ENCODE peak calls at places on chromosomes 16 and 17, in eight cellular contexts. One of them, this sample, is unnamed.

GRCh38 chr16:1290860-1291575 is 18.4 kb upstream of the UBE2I start:
- DNase-seq in tibial artery: no peak
- DNase-seq in AG04450: no peak
- DNase-seq in RWPE1: no peak
- DNase-seq in A549: no peak
- DNase-seq in hepatocyte: no peak
- DNase-seq in brain microvascular endothelial cell: no peak
- DNase-seq in left ventricle myocardium inferior: no peak
- DNase-seq in this sample: no peak

GRCh38 chr17:82603981-82604448 is 44.2 kb downstream of the WDR45B start:
- DNase-seq in tibial artery: peak
- DNase-seq in AG04450: no peak
- DNase-seq in RWPE1: no peak
- DNase-seq in A549: no peak
- DNase-seq in hepatocyte: peak
- DNase-seq in brain microvascular endothelial cell: peak
- DNase-seq in left ventricle myocardium inferior: peak
- DNase-seq in this sample: no peak

GRCh38 chr16:4316103-4316731 is 350 bp downstream of the GLIS2 start:
- DNase-seq in tibial artery: no peak
- DNase-seq in AG04450: no peak
- DNase-seq in RWPE1: no peak
- DNase-seq in A549: no peak
- DNase-seq in hepatocyte: peak
- DNase-seq in brain microvascular endothelial cell: no peak
- DNase-seq in left ventricle myocardium inferior: no peak
- DNase-seq in this sample: no peak

GRCh38 chr16:56356276-56357241 is 68.8 kb downstream of the AMFR start:
- DNase-seq in tibial artery: peak
- DNase-seq in AG04450: peak
- DNase-seq in RWPE1: peak
- DNase-seq in A549: peak
- DNase-seq in hepatocyte: peak
- DNase-seq in brain microvascular endothelial cell: peak
- DNase-seq in left ventricle myocardium inferior: peak
- DNase-seq in this sample: peak

GRCh38 chr16:918068-918467 is 52.7 kb downstream of the LMF1 start:
- DNase-seq in tibial artery: no peak
- DNase-seq in AG04450: no peak
- DNase-seq in RWPE1: no peak
- DNase-seq in A549: no peak
- DNase-seq in hepatocyte: peak
- DNase-seq in brain microvascular endothelial cell: peak
- DNase-seq in left ventricle myocardium inferior: no peak
- DNase-seq in this sample: no peak

GRCh38 chr16:88727871-88728270 is 21.6 kb downstream of the CTU2 start:
- DNase-seq in tibial artery: no peak
- DNase-seq in AG04450: no peak
- DNase-seq in RWPE1: no peak
- DNase-seq in A549: no peak
- DNase-seq in hepatocyte: no peak
- DNase-seq in brain microvascular endothelial cell: peak
- DNase-seq in left ventricle myocardium inferior: peak
- DNase-seq in this sample: no peak

GRCh38 chr17:1727258-1727789 is 2.8 kb downstream of the WDR81 start:
- DNase-seq in tibial artery: no peak
- DNase-seq in AG04450: no peak
- DNase-seq in RWPE1: no peak
- DNase-seq in A549: no peak
- DNase-seq in hepatocyte: peak
- DNase-seq in brain microvascular endothelial cell: no peak
- DNase-seq in left ventricle myocardium inferior: no peak
- DNase-seq in this sample: no peak

GRCh38 chr17:3401786-3402185 is 3.6 kb upstream of the OR1E1 start:
- DNase-seq in tibial artery: no peak
- DNase-seq in AG04450: no peak
- DNase-seq in RWPE1: no peak
- DNase-seq in A549: no peak
- DNase-seq in hepatocyte: no peak
- DNase-seq in brain microvascular endothelial cell: no peak
- DNase-seq in left ventricle myocardium inferior: no peak
- DNase-seq in this sample: no peak

GRCh38 chr17:1122681-1123396 is 56.9 kb downstream of the ABR start:
- DNase-seq in tibial artery: peak
- DNase-seq in AG04450: peak
- DNase-seq in RWPE1: peak
- DNase-seq in A549: peak
- DNase-seq in hepatocyte: peak
- DNase-seq in brain microvascular endothelial cell: peak
- DNase-seq in left ventricle myocardium inferior: peak
- DNase-seq in this sample: peak

GRCh38 chr17:7176870-7177209 is 2.3 kb downstream of the ASGR1 start:
- DNase-seq in tibial artery: no peak
- DNase-seq in AG04450: no peak
- DNase-seq in RWPE1: no peak
- DNase-seq in A549: no peak
- DNase-seq in hepatocyte: peak
- DNase-seq in brain microvascular endothelial cell: no peak
- DNase-seq in left ventricle myocardium inferior: no peak
- DNase-seq in this sample: no peak

GRCh38 chr16:27547134-27547533 is 2.6 kb downstream of the GTF3C1 start:
- DNase-seq in tibial artery: no peak
- DNase-seq in AG04450: peak
- DNase-seq in RWPE1: peak
- DNase-seq in A549: no peak
- DNase-seq in hepatocyte: peak
- DNase-seq in brain microvascular endothelial cell: peak
- DNase-seq in left ventricle myocardium inferior: no peak
- DNase-seq in this sample: no peak
- H3K27ac ChIP-seq in tibial artery: no peak
- H3K27ac ChIP-seq in AG04450: no peak
- H3K27ac ChIP-seq in RWPE1: peak
- H3K27ac ChIP-seq in A549: no peak
- H3K27ac ChIP-seq in hepatocyte: peak
- H3K27ac ChIP-seq in brain microvascular endothelial cell: no peak
- H3K27ac ChIP-seq in left ventricle myocardium inferior: peak
- H3K27ac ChIP-seq in this sample: no peak

DNA sequence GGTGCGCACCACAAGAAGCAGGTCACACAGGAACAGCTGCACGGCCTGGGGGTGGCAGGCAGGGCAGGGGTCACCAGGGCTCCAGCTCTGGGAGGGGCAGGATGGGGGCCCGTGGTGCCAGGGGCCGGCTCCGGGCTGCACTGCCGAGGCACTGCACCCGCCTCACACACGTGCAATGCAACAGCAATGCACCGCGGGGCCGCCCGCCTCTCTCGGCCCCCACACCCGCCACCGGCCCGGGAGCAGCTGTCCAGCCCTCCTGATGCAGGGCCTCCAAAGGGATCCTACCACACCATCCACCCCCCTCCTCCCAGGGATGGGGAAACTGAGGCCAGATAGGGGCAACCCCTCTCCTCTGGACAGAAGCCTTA is 23.1 kb downstream of the SREBF1 start:
- DNase-seq in tibial artery: no peak
- DNase-seq in AG04450: no peak
- DNase-seq in RWPE1: no peak
- DNase-seq in A549: no peak
- DNase-seq in hepatocyte: no peak
- DNase-seq in brain microvascular endothelial cell: no peak
- DNase-seq in left ventricle myocardium inferior: no peak
- DNase-seq in this sample: no peak
- TF ChIP-seq CTCF in tibial artery: no peak
- TF ChIP-seq CTCF in AG04450: no peak
- TF ChIP-seq CTCF in RWPE1: no peak
- TF ChIP-seq CTCF in A549: no peak
- TF ChIP-seq CTCF in hepatocyte: no peak
- TF ChIP-seq CTCF in brain microvascular endothelial cell: no peak
- TF ChIP-seq CTCF in left ventricle myocardium inferior: no peak
- TF ChIP-seq CTCF in this sample: no peak

GRCh38 chr16:17515421-17516210 is 44.9 kb upstream of the XYLT1 start:
- DNase-seq in tibial artery: no peak
- DNase-seq in AG04450: no peak
- DNase-seq in RWPE1: peak
- DNase-seq in A549: no peak
- DNase-seq in hepatocyte: no peak
- DNase-seq in brain microvascular endothelial cell: no peak
- DNase-seq in left ventricle myocardium inferior: no peak
- DNase-seq in this sample: no peak

GRCh38 chr16:17518441-17518840 is 47.7 kb upstream of the XYLT1 start:
- DNase-seq in tibial artery: no peak
- DNase-seq in AG04450: no peak
- DNase-seq in RWPE1: peak
- DNase-seq in A549: no peak
- DNase-seq in hepatocyte: no peak
- DNase-seq in brain microvascular endothelial cell: no peak
- DNase-seq in left ventricle myocardium inferior: no peak
- DNase-seq in this sample: no peak

GRCh38 chr16:17519041-17519440 is 48.3 kb upstream of the XYLT1 start:
- DNase-seq in tibial artery: no peak
- DNase-seq in AG04450: no peak
- DNase-seq in RWPE1: no peak
- DNase-seq in A549: no peak
- DNase-seq in hepatocyte: no peak
- DNase-seq in brain microvascular endothelial cell: no peak
- DNase-seq in left ventricle myocardium inferior: no peak
- DNase-seq in this sample: no peak

GRCh38 chr16:17520567-17520966 is 49.8 kb upstream of the XYLT1 start:
- DNase-seq in tibial artery: no peak
- DNase-seq in AG04450: no peak
- DNase-seq in RWPE1: no peak
- DNase-seq in A549: no peak
- DNase-seq in hepatocyte: no peak
- DNase-seq in brain microvascular endothelial cell: no peak
- DNase-seq in left ventricle myocardium inferior: no peak
- DNase-seq in this sample: no peak

DNA sequence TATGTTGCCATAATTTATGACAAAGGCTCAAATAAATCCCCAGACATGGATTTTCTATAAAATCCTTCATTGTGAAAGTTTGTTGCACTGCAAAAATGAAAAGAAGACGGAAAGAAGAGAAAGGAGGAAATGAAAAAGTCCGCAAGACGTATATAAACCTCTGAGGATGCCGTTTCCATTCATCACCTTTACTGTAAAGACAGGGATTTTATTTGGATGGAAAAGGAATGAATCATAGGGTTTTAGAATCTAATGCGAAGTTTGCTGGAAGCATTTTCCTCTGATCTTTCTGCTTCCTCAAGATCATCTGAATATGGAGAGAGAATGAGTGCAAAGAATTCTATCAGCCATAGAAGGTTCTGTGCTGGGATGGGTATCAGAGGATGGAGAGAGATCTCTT is 48.8 kb upstream of the XYLT1 start:
- DNase-seq in tibial artery: no peak
- DNase-seq in AG04450: no peak
- DNase-seq in RWPE1: no peak
- DNase-seq in A549: no peak
- DNase-seq in hepatocyte: no peak
- DNase-seq in brain microvascular endothelial cell: no peak
- DNase-seq in left ventricle myocardium inferior: no peak
- DNase-seq in this sample: no peak
- H3K27ac ChIP-seq in tibial artery: no peak
- H3K27ac ChIP-seq in AG04450: no peak
- H3K27ac ChIP-seq in RWPE1: no peak
- H3K27ac ChIP-seq in A549: no peak
- H3K27ac ChIP-seq in hepatocyte: no peak
- H3K27ac ChIP-seq in brain microvascular endothelial cell: no peak
- H3K27ac ChIP-seq in left ventricle myocardium inferior: no peak
- H3K27ac ChIP-seq in this sample: no peak

GRCh38 chr16:85477801-85478363 is 135.2 kb upstream of the GSE1 start:
- DNase-seq in tibial artery: no peak
- DNase-seq in AG04450: no peak
- DNase-seq in RWPE1: no peak
- DNase-seq in A549: no peak
- DNase-seq in hepatocyte: no peak
- DNase-seq in brain microvascular endothelial cell: no peak
- DNase-seq in left ventricle myocardium inferior: no peak
- DNase-seq in this sample: no peak

GRCh38 chr16:85480727-85481101 is 132.4 kb upstream of the GSE1 start:
- DNase-seq in tibial artery: no peak
- DNase-seq in AG04450: no peak
- DNase-seq in RWPE1: no peak
- DNase-seq in A549: no peak
- DNase-seq in hepatocyte: no peak
- DNase-seq in brain microvascular endothelial cell: no peak
- DNase-seq in left ventricle myocardium inferior: no peak
- DNase-seq in this sample: no peak

GRCh38 chr16:85481206-85481605 is 131.9 kb upstream of the GSE1 start:
- DNase-seq in tibial artery: no peak
- DNase-seq in AG04450: no peak
- DNase-seq in RWPE1: no peak
- DNase-seq in A549: no peak
- DNase-seq in hepatocyte: no peak
- DNase-seq in brain microvascular endothelial cell: no peak
- DNase-seq in left ventricle myocardium inferior: no peak
- DNase-seq in this sample: no peak

GRCh38 chr16:85481738-85482137 is 131.4 kb upstream of the GSE1 start:
- DNase-seq in tibial artery: no peak
- DNase-seq in AG04450: no peak
- DNase-seq in RWPE1: no peak
- DNase-seq in A549: no peak
- DNase-seq in hepatocyte: no peak
- DNase-seq in brain microvascular endothelial cell: no peak
- DNase-seq in left ventricle myocardium inferior: no peak
- DNase-seq in this sample: no peak

GRCh38 chr16:85479972-85480726 is 133.0 kb upstream of the GSE1 start:
- DNase-seq in tibial artery: no peak
- DNase-seq in AG04450: no peak
- DNase-seq in RWPE1: no peak
- DNase-seq in A549: peak
- DNase-seq in hepatocyte: peak
- DNase-seq in brain microvascular endothelial cell: no peak
- DNase-seq in left ventricle myocardium inferior: no peak
- DNase-seq in this sample: no peak
- TF ChIP-seq CTCF in tibial artery: peak
- TF ChIP-seq CTCF in AG04450: peak
- TF ChIP-seq CTCF in RWPE1: peak
- TF ChIP-seq CTCF in A549: peak
- TF ChIP-seq CTCF in hepatocyte: peak
- TF ChIP-seq CTCF in brain microvascular endothelial cell: peak
- TF ChIP-seq CTCF in left ventricle myocardium inferior: peak
- TF ChIP-seq CTCF in this sample: no peak